ENCODE peak calls at places on chromosomes 7 and 10, in four cellular contexts. N, J, G and P are unnamed samples.
A peak's percentile ranks its signal among the peaks of the same experiment; 100 is the strongest.

GRCh38 chr7:128731184-128731583 is 8.0 kb upstream of the CALU start:
- DNase-seq in N (no peak), J (no peak), G (no peak), P (no peak)

GRCh38 chr10:1166101-1166827 is 110.1 kb downstream of the WDR37 start:
- DNase-seq in N (no peak), J (no peak), G (no peak), P (no peak)

GRCh38 chr10:78991187-78991586 is 77.6 kb upstream of the ZMIZ1 start:
- DNase-seq in N (no peak), J (no peak), G (no peak), P (no peak)

GRCh38 chr7:157785021-157785441 is 448.2 kb downstream of the DNAJB6 start:
- DNase-seq in N (no peak), J (no peak), G (no peak), P (no peak)

GRCh38 chr7:48309720-48310119 is 138.5 kb downstream of the ABCA13 start:
- DNase-seq in N (no peak), J (no peak), G (no peak), P (no peak)

GRCh38 chr7:75971961-75972763 is 22.2 kb downstream of the TMEM120A start:
- DNase-seq in N (no peak), J (no peak), G (no peak), P (no peak)

GRCh38 chr7:151051108-151051507 is 2.8 kb downstream of the ASIC3 start:
- DNase-seq in N (peak; percentile 64), J (peak; percentile 47), G (peak; percentile 46), P (no peak)

GRCh38 chr7:98733036-98733435 is 116.0 kb downstream of the NPTX2 start:
- DNase-seq in N (peak; percentile 19), J (peak; percentile 17), G (peak; percentile 31), P (no peak)

GRCh38 chr7:137970263-137970975 is 31.5 kb downstream of the CREB3L2 start:
- DNase-seq in N (no peak), J (no peak), G (peak; percentile 88), P (peak; percentile 84)

GRCh38 chr7:154592392-154592791 is 410.5 kb downstream of the PAXIP1 start:
- DNase-seq in N (peak; percentile 5), J (no peak), G (no peak), P (no peak)

GRCh38 chr10:126334272-126334671 is 54.0 kb downstream of the ADAM12 start:
- DNase-seq in N (no peak), J (no peak), G (no peak), P (no peak)

GRCh38 chr7:150388306-150388705 is 9.2 kb downstream of the ZNF775 start:
- DNase-seq in N (no peak), J (no peak), G (no peak), P (no peak)

GRCh38 chr10:129332476-129332875 is 134.6 kb upstream of the MGMT start:
- DNase-seq in N (peak; percentile 4), J (peak; percentile 15), G (no peak), P (no peak)

GRCh38 chr10:26721561-26721960 is 24.1 kb downstream of the PDSS1 start:
- DNase-seq in N (no peak), J (peak; percentile 32), G (no peak), P (no peak)

GRCh38 chr10:71920540-71921318 is 43.5 kb upstream of the CHST3 start:
- DNase-seq in N (peak; percentile 58), J (no peak), G (peak; percentile 33), P (peak; percentile 28)

GRCh38 chr10:28839600-28840007 is 162.3 kb downstream of the BAMBI start:
- DNase-seq in N (peak; percentile 19), J (no peak), G (peak; percentile 95), P (no peak)

GRCh38 chr10:30435068-30435422 is 1.1 kb downstream of the MAP3K8 start:
- DNase-seq in N (peak; percentile 59), J (no peak), G (peak; percentile 40), P (no peak)

GRCh38 chr7:134431805-134432204 is 27.1 kb downstream of the AKR1B1 start:
- DNase-seq in N (peak; percentile 91), J (no peak), G (no peak), P (no peak)

GRCh38 chr10:113273151-113273876 is 279.5 kb upstream of the HABP2 start:
- DNase-seq in N (peak; percentile 18), J (no peak), G (no peak), P (no peak)

GRCh38 chr7:100803398-100804161 is 23.7 kb downstream of the EPHB4 start:
- DNase-seq in N (peak; percentile 86), J (peak; percentile 25), G (peak; percentile 88), P (peak; percentile 39)

GRCh38 chr7:115782716-115783460 is 247.7 kb downstream of the TFEC start:
- DNase-seq in N (peak; percentile 4), J (no peak), G (no peak), P (no peak)

GRCh38 chr10:129466703-129467345 is at the start of gene MGMT:
- DNase-seq in N (peak; percentile 99), J (peak; percentile 99), G (peak; percentile 85), P (peak; percentile 17)

GRCh38 chr10:75358835-75359421 is 42.6 kb downstream of the ZNF503 start:
- DNase-seq in N (no peak), J (no peak), G (peak; percentile 42), P (peak; percentile 64)

GRCh38 chr10:61389887-61390286 is 63.3 kb downstream of the TMEM26 start:
- DNase-seq in N (no peak), J (no peak), G (no peak), P (no peak)

GRCh38 chr7:76073335-76073990 is 25.6 kb downstream of the MDH2 start:
- DNase-seq in N (no peak), J (no peak), G (no peak), P (no peak)

GRCh38 chr10:82277591-82277990 is 402.6 kb downstream of the NRG3 start:
- DNase-seq in N (no peak), J (no peak), G (no peak), P (no peak)

GRCh38 chr10:13233358-13233757 is 816 bp downstream of the UCMA start:
- DNase-seq in N (no peak), J (no peak), G (no peak), P (no peak)

GRCh38 chr10:69056129-69056528 is 31.8 kb upstream of the SRGN start:
- DNase-seq in N (no peak), J (no peak), G (no peak), P (no peak)

GRCh38 chr10:110103921-110104461 is 96.2 kb downstream of the ADD3 start:
- DNase-seq in N (no peak), J (no peak), G (no peak), P (no peak)

GRCh38 chr10:13019280-13019679 is 17.8 kb upstream of the CCDC3 start:
- DNase-seq in N (no peak), J (no peak), G (no peak), P (no peak)

GRCh38 chr7:104530243-104530642 is 201.8 kb downstream of the LHFPL3 start:
- DNase-seq in N (peak; percentile 3), J (no peak), G (no peak), P (no peak)

GRCh38 chr7:29039747-29040569 is 81.8 kb upstream of the TRIL start:
- DNase-seq in N (no peak), J (no peak), G (no peak), P (no peak)

GRCh38 chr10:57925045-57925444 is 342.6 kb downstream of the IPMK start:
- DNase-seq in N (peak; percentile 47), J (no peak), G (no peak), P (no peak)

GRCh38 chr7:41065663-41066062 is 637.2 kb downstream of the INHBA start:
- DNase-seq in N (peak; percentile 34), J (no peak), G (no peak), P (no peak)

GRCh38 chr10:30433286-30433778 is 652 bp upstream of the MAP3K8 start:
- DNase-seq in N (peak; percentile 88), J (peak; percentile 42), G (peak; percentile 58), P (no peak)

GRCh38 chr10:103553743-103554487 is 60.4 kb downstream of the NEURL1 start:
- DNase-seq in N (no peak), J (no peak), G (no peak), P (no peak)

GRCh38 chr7:36545291-36545690 is 155.6 kb downstream of the ANLN start:
- DNase-seq in N (no peak), J (no peak), G (no peak), P (no peak)

GRCh38 chr7:2719007-2719406 is 31.0 kb downstream of the AMZ1 start:
- DNase-seq in N (peak; percentile 49), J (peak; percentile 71), G (no peak), P (no peak)

GRCh38 chr10:79149662-79150443 is 81.1 kb downstream of the ZMIZ1 start:
- DNase-seq in N (peak; percentile 73), J (peak; percentile 51), G (peak; percentile 38), P (no peak)

GRCh38 chr7:101816499-101817030 is 861 bp upstream of the CUX1 start:
- DNase-seq in N (peak; percentile 59), J (no peak), G (no peak), P (no peak)
- TF ChIP-seq CTCF in N (no peak), J (no peak), G (peak; percentile 10), P (no peak)

DNA sequence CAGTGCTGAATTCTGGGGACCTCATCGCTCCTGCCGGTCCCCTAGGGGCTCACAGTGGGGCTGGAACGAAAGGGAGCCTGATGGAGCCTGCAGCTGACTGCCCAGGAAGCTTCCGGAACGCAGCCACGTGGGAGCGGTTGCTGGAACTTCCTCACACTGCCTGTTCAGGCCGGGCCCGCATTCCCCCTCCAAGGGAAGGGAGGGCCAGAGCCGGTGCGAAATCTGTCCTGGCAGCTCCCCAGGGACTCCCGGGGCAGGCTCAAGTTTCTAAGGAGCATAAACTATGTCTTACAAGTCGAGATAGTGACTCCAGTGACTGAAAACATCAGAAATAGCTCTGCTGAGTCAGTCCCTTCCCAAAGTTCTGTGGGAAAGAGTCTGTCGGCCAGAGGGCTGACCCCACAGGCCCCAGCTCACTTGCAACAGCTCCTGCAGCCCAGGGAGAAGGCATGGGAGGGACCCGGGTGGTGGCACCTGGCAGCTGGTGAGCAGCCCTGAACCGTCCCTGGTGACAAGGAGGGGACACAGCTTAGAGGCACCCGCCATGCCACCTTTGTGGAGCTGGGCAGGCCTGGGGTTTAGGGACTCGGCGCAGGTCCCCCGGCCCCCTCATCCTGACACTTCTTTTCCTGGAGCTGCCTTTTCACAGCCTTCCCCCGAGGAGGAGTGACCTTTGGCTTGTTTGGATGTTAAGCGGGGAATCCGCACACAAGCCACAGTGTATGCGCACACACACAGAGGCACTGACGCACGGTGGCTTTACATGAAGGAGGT is 47.6 kb downstream of the PDGFA start:
- DNase-seq in N (peak; percentile 26), J (no peak), G (peak; percentile 99), P (peak; percentile 83)
- H3K4me3 ChIP-seq in N (no peak overlapping the region), J (no peak overlapping the region), G (no peak overlapping the region), P (no peak overlapping the region)

GRCh38 chr7:108136191-108136581 is 6.0 kb upstream of the LAMB4 start:
- DNase-seq in N (no peak), J (no peak), G (no peak), P (no peak)
- H3K36me3 ChIP-seq in N (no peaks in the 10 kb centered on the region), J (no peaks in the 10 kb centered on the region), G (no peaks in the 10 kb centered on the region), P (no peaks in the 10 kb centered on the region)

DNA sequence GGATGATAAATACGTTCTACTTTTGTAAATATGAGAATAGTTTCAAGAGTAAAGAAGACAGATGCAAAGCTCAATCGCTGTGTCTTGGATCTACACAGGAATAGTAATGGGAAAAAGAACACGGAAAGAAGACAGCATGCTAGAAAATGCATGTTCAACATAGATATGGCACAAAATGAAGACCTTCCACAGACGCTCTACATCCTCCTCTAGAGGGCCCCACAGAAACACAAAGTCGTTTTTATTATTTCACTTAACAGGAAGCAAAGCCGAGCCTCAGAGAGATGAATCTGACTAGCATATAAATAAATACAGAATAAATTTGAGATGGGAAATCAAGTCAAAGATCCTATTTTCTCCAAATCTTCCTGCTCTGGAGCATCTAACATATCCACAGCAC is 292.6 kb downstream of the PARD3 start:
- DNase-seq in N (peak; percentile 29), J (no peak), G (peak; percentile 67), P (no peak)
- TF ChIP-seq CTCF in N (peak; percentile 16), J (no peak), G (peak; percentile 69), P (peak; percentile 33)